ENCODE peak calls at places on chromosomes 16 and 17, in eight cellular contexts. Y, D, L, G, S, H, N and A are unnamed samples.

GRCh38 chr16:20385844-20386832 is 18.4 kb downstream of the PDILT start:
- DNase-seq in L (peak), H (no peak), D (peak), N (peak), Y (peak), S (peak), G (peak), A (no peak)

GRCh38 chr17:40290629-40291296 is 3.1 kb downstream of the CDC6 start:
- DNase-seq in D (no peak), N (peak), H (no peak), Y (no peak), G (peak), L (peak), S (no peak), A (no peak)

GRCh38 chr17:36749493-36749892 is 148.1 kb downstream of the MRM1 start:
- DNase-seq in N (no peak), Y (no peak), L (no peak), S (no peak), G (no peak), H (no peak), D (no peak), A (no peak)

GRCh38 chr16:68136515-68136914 is 51.3 kb downstream of the NFATC3 start:
- DNase-seq in L (no peak), S (no peak), Y (no peak), H (no peak), N (no peak), D (no peak), G (no peak), A (no peak)

GRCh38 chr17:49132699-49133364 is at the start of gene B4GALNT2:
- DNase-seq in Y (peak), H (no peak), L (no peak), S (peak), N (no peak), D (peak), G (no peak), A (no peak)

GRCh38 chr17:12830692-12831363 is 41.5 kb downstream of the ARHGAP44 start:
- DNase-seq in H (no peak), L (no peak), G (no peak), Y (peak), N (no peak), D (no peak), S (no peak), A (no peak)

GRCh38 chr17:4600563-4600962 is 16.2 kb downstream of the SMTNL2 start:
- DNase-seq in D (no peak), G (no peak), N (no peak), S (peak), Y (no peak), H (no peak), L (no peak), A (no peak)

GRCh38 chr17:75637143-75637538 is 3.9 kb downstream of the SMIM5 start:
- DNase-seq in G (no peak), N (no peak), Y (peak), S (no peak), H (no peak), D (no peak), L (no peak), A (no peak)

GRCh38 chr17:59845595-59846390 is 47.0 kb downstream of the TUBD1 start:
- DNase-seq in D (no peak), S (no peak), G (peak), N (peak), Y (peak), L (peak), H (no peak), A (no peak)

GRCh38 chr16:75256059-75256870 is 4.8 kb upstream of the BCAR1 start:
- DNase-seq in N (peak), S (no peak), L (no peak), D (no peak), Y (peak), G (no peak), H (no peak), A (no peak)

GRCh38 chr16:56370185-56370584 is 55.2 kb downstream of the AMFR start:
- DNase-seq in S (no peak), N (no peak), D (no peak), L (no peak), H (no peak), Y (no peak), G (no peak), A (no peak)

GRCh38 chr16:4203748-4204147 is 38.1 kb downstream of the SRL start:
- DNase-seq in G (no peak), H (no peak), D (no peak), L (no peak), N (no peak), S (no peak), Y (no peak), A (no peak)

GRCh38 chr16:4205971-4206370 is 35.9 kb downstream of the SRL start:
- DNase-seq in Y (no peak), L (no peak), H (no peak), S (no peak), G (no peak), N (no peak), D (no peak), A (no peak)

GRCh38 chr16:4202615-4203014 is 39.3 kb downstream of the SRL start:
- DNase-seq in D (no peak), S (no peak), N (no peak), H (no peak), Y (no peak), L (no peak), G (no peak), A (no peak)

GRCh38 chr16:4200000-4200780 is 41.7 kb downstream of the SRL start:
- DNase-seq in H (peak), L (peak), D (peak), S (peak), Y (peak), N (peak), G (peak), A (no peak)

DNA sequence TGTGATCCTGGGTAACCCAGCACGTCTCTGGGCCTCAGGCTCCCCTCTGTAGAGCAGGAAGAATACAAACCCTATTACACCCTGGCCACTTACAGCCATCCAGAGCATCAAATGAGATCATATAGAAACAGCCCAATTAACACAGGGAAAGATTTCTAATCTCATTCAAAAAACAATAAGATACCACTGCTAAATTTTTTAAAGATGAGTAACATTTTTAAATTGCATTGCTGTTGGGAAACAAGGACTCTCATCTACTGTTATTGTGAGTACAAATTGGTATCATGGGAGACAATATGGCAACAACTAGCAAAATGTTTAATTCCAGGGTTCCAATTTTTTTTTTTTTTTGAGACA is 41.1 kb downstream of the SRL start:
- DNase-seq in S (no peak), N (peak), Y (no peak), G (no peak), H (no peak), D (no peak), L (no peak), A (no peak)
- TF ChIP-seq CTCF in S (no peak), N (no peak), Y (no peak), G (no peak), H (no peak), D (no peak), L (no peak), A (no peak)

DNA sequence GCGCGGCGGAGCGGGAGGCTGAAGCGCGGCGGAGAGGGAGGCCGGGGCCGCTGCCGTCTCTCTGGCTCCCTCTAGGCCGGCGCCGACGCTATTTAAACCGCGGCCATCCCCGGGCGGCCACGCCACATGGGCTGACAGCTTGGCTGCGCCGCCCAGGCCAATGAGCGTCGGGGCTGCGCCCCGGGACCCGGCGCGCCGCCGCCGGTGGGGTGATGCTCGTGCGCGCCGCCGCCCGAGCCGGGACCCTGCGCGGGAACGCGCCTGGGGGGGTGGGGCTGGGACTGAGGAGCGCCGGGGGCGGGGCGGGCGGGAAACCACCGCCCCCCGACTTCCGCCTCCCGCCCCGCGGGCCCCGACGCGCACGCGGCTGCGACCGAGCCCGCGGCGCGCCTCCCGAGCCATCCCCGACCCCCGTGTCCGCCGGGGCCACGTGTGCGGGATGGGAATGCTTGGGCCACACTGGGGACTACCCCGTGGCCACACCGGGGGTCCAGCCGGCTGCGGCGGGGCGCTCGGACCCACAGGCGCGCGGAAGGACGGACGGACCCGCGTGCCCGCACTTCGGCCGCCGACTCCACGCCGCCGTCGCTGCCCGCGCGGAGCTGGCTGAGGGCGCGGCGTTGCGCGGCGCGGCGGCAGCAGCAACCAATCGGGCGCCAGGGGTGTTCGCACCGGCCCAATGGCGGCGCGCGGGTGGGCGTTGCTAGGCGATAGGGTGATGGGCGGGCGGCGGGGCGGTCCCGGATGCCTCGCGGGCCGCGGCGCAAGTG is at the start of gene FASN:
- DNase-seq in G (peak), H (peak), Y (peak), N (peak), L (peak), D (peak), S (peak), A (peak)
- TF ChIP-seq CTCF in G (peak), H (peak), Y (peak), N (peak), L (peak), D (peak), S (peak), A (peak)

DNA sequence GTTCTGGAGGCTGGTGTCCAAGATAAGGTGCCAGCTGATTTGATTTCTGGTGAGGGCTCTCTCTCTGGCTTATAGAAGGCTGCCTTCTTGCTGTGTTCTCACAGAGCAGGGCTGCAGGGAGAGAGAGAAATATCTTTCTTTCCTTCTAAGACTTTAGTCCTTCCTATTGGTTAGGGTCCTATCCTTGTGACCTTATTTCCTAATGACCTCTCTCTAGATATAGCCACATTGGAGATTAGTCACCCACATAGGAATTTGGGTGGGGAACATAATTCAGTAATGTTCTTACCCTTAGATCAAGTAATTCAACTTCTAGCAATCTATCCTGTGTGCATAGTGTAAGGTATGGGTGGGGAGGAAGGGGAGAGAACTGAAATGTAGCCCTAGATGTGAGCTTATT is 18.0 kb upstream of the ABCA5 start:
- DNase-seq in S (no peak), N (peak), D (no peak), H (no peak), L (no peak), Y (no peak), G (peak), A (no peak)
- TF ChIP-seq CTCF in S (no peak), N (no peak), D (no peak), H (no peak), L (no peak), Y (no peak), G (no peak), A (no peak)

GRCh38 chr16:17061326-17061725 is 409.4 kb downstream of the XYLT1 start:
- DNase-seq in S (no peak), D (no peak), H (no peak), N (no peak), L (no peak), Y (no peak), G (no peak), A (no peak)

GRCh38 chr16:17058471-17058870 is 412.3 kb downstream of the XYLT1 start:
- DNase-seq in S (no peak), N (no peak), L (no peak), Y (no peak), H (no peak), G (no peak), D (no peak), A (no peak)

GRCh38 chr16:17062676-17063075 is 408.1 kb downstream of the XYLT1 start:
- DNase-seq in G (no peak), N (no peak), L (no peak), Y (no peak), H (no peak), S (no peak), D (no peak), A (no peak)

GRCh38 chr16:17067882-17068281 is 402.9 kb downstream of the XYLT1 start:
- DNase-seq in N (no peak), Y (no peak), L (no peak), S (no peak), H (no peak), D (no peak), G (no peak), A (no peak)

GRCh38 chr16:17063156-17063555 is 407.6 kb downstream of the XYLT1 start:
- DNase-seq in H (no peak), G (no peak), D (no peak), N (no peak), S (no peak), Y (no peak), L (no peak), A (no peak)
- TF ChIP-seq CTCF in H (no peak), G (no peak), D (no peak), N (no peak), S (no peak), Y (no peak), L (no peak), A (no peak)

GRCh38 chr17:15091825-15092224 is 173.3 kb downstream of the PMP22 start:
- DNase-seq in S (no peak), D (no peak), L (no peak), G (peak), H (no peak), Y (no peak), N (peak), A (no peak)
- TF ChIP-seq CTCF in S (no peak), D (peak), L (no peak), G (peak), H (no peak), Y (no peak), N (peak), A (peak)

GRCh38 chr17:42312035-42312284 is 23.7 kb downstream of the STAT5A start:
- DNase-seq in D (no peak), S (no peak), G (no peak), H (no peak), L (no peak), N (no peak), Y (no peak), A (no peak)

GRCh38 chr17:42309142-42309541 is 20.8 kb downstream of the STAT5A start:
- DNase-seq in Y (no peak), L (no peak), N (no peak), D (no peak), G (no peak), H (no peak), S (no peak), A (no peak)

GRCh38 chr17:42312285-42313130 is 24.2 kb downstream of the STAT5A start:
- DNase-seq in G (peak), H (no peak), D (peak), S (peak), L (peak), N (peak), Y (peak), A (peak)

GRCh38 chr17:42311240-42312034 is 23.1 kb downstream of the STAT5A start:
- DNase-seq in Y (peak), H (peak), L (peak), D (no peak), N (peak), S (peak), G (no peak), A (no peak)

GRCh38 chr17:42310281-42311156 is 22.2 kb downstream of the STAT5A start:
- DNase-seq in G (no peak), N (no peak), D (no peak), Y (no peak), S (no peak), H (no peak), L (no peak), A (no peak)
- TF ChIP-seq CTCF in G (no peak), N (peak), D (no peak), Y (no peak), S (no peak), H (no peak), L (no peak), A (peak)

GRCh38 chr16:57667526-57668258 is 414 bp upstream of the ADGRG3 start:
- DNase-seq in G (no peak), D (no peak), H (no peak), N (peak), L (no peak), S (no peak), Y (no peak), A (no peak)
- TF ChIP-seq CTCF in G (no peak), D (no peak), H (no peak), N (peak), L (no peak), S (no peak), Y (no peak), A (no peak)